ENCODE peak calls at places on chromosomes 5 and 9, in eight cellular contexts. C is NCI-H226; I is adipocyte; Y is choroid plexus epithelial cell; D is CD8-positive, alpha-beta T cell; K is T-helper 2 cell; S is AG09319; U is HuH-7. T is an unnamed sample.

GRCh38 chr9:135971892-135972291 is 10.7 kb upstream of the UBAC1 start:
- DNase-seq in C (peak; percentile 33), I (no peak), Y (peak; percentile 18), D (no peak), K (peak; percentile 18), S (no peak), U (peak; percentile 89), T (peak; percentile 83)

GRCh38 chr5:152723482-152723881 is 318.4 kb upstream of the NMUR2 start:
- DNase-seq in C (no peak), I (no peak), Y (no peak), D (no peak), K (no peak), S (no peak), U (no peak), T (no peak)

GRCh38 chr9:68708513-68708912 is 3.5 kb downstream of the PIP5K1B start:
- DNase-seq in C (no peak), I (no peak), Y (no peak), D (no peak), K (no peak), S (no peak), U (no peak), T (no peak)

GRCh38 chr9:33320568-33321261 is 30.4 kb downstream of the NFX1 start:
- DNase-seq in C (peak; percentile 80), I (peak; percentile 97), Y (peak; percentile 97), D (no peak), K (no peak), S (peak; percentile 90), U (no peak), T (no peak)

GRCh38 chr9:111005711-111006482 is 32.4 kb downstream of the LPAR1 start:
- DNase-seq in C (peak; percentile 62), I (peak; percentile 58), Y (no peak), D (no peak), K (no peak), S (peak; percentile 40), U (no peak), T (no peak)

GRCh38 chr5:131998431-131999040 is 12.9 kb downstream of the ACSL6 start:
- DNase-seq in C (no peak), I (no peak), Y (no peak), D (no peak), K (no peak), S (no peak), U (no peak), T (no peak)

GRCh38 chr9:87620727-87621322 is 105.1 kb upstream of the CTSL start:
- DNase-seq in C (no peak), I (no peak), Y (no peak), D (no peak), K (no peak), S (no peak), U (no peak), T (no peak)

GRCh38 chr5:147417133-147417813 is 92.6 kb downstream of the DPYSL3 start:
- DNase-seq in C (no peak), I (peak; percentile 34), Y (peak; percentile 81), D (no peak), K (no peak), S (peak; percentile 82), U (no peak), T (no peak)

GRCh38 chr5:178330791-178331404 is 98.3 kb upstream of the PHYKPL start:
- DNase-seq in C (no peak), I (no peak), Y (no peak), D (no peak), K (peak; percentile 8), S (no peak), U (no peak), T (no peak)

GRCh38 chr9:97934321-97935115 is 3.5 kb downstream of the HEMGN start:
- DNase-seq in C (no peak), I (no peak), Y (no peak), D (no peak), K (no peak), S (no peak), U (no peak), T (no peak)

GRCh38 chr9:98442541-98442940 is 187.1 kb upstream of the TBC1D2 start:
- DNase-seq in C (no peak), I (no peak), Y (no peak), D (no peak), K (no peak), S (no peak), U (no peak), T (no peak)

GRCh38 chr5:88680253-88681132 is 202.5 kb downstream of the MEF2C start:
- DNase-seq in C (peak; percentile 31), I (peak; percentile 80), Y (peak; percentile 54), D (peak; percentile 73), K (peak; percentile 70), S (no peak), U (peak; percentile 74), T (no peak)

GRCh38 chr5:9617191-9617590 is 13.0 kb downstream of the TAS2R1 start:
- DNase-seq in C (no peak), I (no peak), Y (no peak), D (no peak), K (no peak), S (no peak), U (no peak), T (no peak)

GRCh38 chr5:157324237-157324636 is 58.3 kb downstream of the CYFIP2 start:
- DNase-seq in C (no peak), I (peak; percentile 2), Y (peak; percentile 7), D (no peak), K (peak; percentile 22), S (no peak), U (no peak), T (no peak)

GRCh38 chr5:24788829-24789509 is 144.2 kb upstream of the CDH10 start:
- DNase-seq in C (no peak), I (peak; percentile 93), Y (peak; percentile 0), D (no peak), K (no peak), S (no peak), U (no peak), T (no peak)

GRCh38 chr5:65157906-65158603 is 323.7 kb downstream of the ADAMTS6 start:
- DNase-seq in C (no peak), I (no peak), Y (no peak), D (no peak), K (no peak), S (no peak), U (no peak), T (no peak)

GRCh38 chr9:89418112-89418872 is 79.6 kb downstream of the SEMA4D start:
- DNase-seq in C (no peak), I (no peak), Y (no peak), D (no peak), K (no peak), S (no peak), U (no peak), T (no peak)

GRCh38 chr5:143233020-143233419 is 170.5 kb downstream of the NR3C1 start:
- DNase-seq in C (peak; percentile 24), I (peak; percentile 24), Y (peak; percentile 41), D (no peak), K (no peak), S (peak; percentile 65), U (no peak), T (no peak)

GRCh38 chr9:98811051-98811650 is 3.7 kb downstream of the GALNT12 start:
- DNase-seq in C (peak; percentile 79), I (peak; percentile 44), Y (peak; percentile 87), D (no peak), K (peak; percentile 11), S (peak; percentile 50), U (no peak), T (no peak)

GRCh38 chr9:12884736-12885395 is 110.0 kb downstream of the LURAP1L start:
- DNase-seq in C (peak; percentile 77), I (peak; percentile 34), Y (peak; percentile 92), D (no peak), K (no peak), S (peak; percentile 63), U (no peak), T (no peak)

GRCh38 chr5:45695011-45695667 is 1.0 kb downstream of the HCN1 start:
- DNase-seq in C (no peak), I (no peak), Y (no peak), D (no peak), K (no peak), S (no peak), U (no peak), T (peak; percentile 13)

GRCh38 chr9:79164396-79164795 is 407.4 kb upstream of the TLE4 start:
- DNase-seq in C (no peak), I (peak; percentile 14), Y (no peak), D (no peak), K (no peak), S (no peak), U (no peak), T (no peak)

GRCh38 chr9:131915181-131915580 is 164.5 kb downstream of the MED27 start:
- DNase-seq in C (no peak), I (no peak), Y (no peak), D (no peak), K (no peak), S (no peak), U (no peak), T (no peak)

GRCh38 chr5:139651863-139652787 is 4.0 kb downstream of the CXXC5 start:
- DNase-seq in C (peak; percentile 84), I (peak; percentile 90), Y (peak; percentile 84), D (no peak), K (peak; percentile 59), S (no peak), U (no peak), T (no peak)

GRCh38 chr9:100352201-100352726 is 478 bp downstream of the TEX10 start:
- DNase-seq in C (no peak), I (peak; percentile 61), Y (peak; percentile 13), D (peak; percentile 7), K (peak; percentile 31), S (no peak), U (peak; percentile 36), T (no peak)

GRCh38 chr5:158590936-158591863 is 508.5 kb downstream of the EBF1 start:
- DNase-seq in C (peak; percentile 9), I (peak; percentile 74), Y (peak; percentile 81), D (no peak), K (no peak), S (peak; percentile 83), U (peak; percentile 15), T (peak; percentile 56)

GRCh38 chr9:133929599-133929998 is 62.5 kb downstream of the VAV2 start:
- DNase-seq in C (no peak), I (no peak), Y (no peak), D (no peak), K (no peak), S (no peak), U (no peak), T (no peak)

T was measured in NT2/D1.